ENCODE peak calls at places on chromosomes 16 and 17, in ten cellular contexts. One of them, this sample, is unnamed.

GRCh38 chr16:56423584-56424403 is 1.6 kb downstream of the AMFR start:
- DNase-seq in amniotic stem cell: no peak
- DNase-seq in caudate nucleus: no peak
- DNase-seq in left cardiac atrium: no peak
- DNase-seq in skeletal muscle cell: no peak
- DNase-seq in NCI-H1930: no peak
- DNase-seq in activated CD4-positive, alpha-beta T cell treated with anti-CD3 and anti-CD28 coated beads for 36 hours: no peak
- DNase-seq in brain microvascular endothelial cell: no peak
- DNase-seq in NCI-H2081: no peak
- DNase-seq in bronchial epithelial cell: no peak
- DNase-seq in this sample: no peak

GRCh38 chr16:27106305-27106704 is 39.6 kb downstream of the C16orf82 start:
- DNase-seq in NCI-H2081: no peak
- DNase-seq in skeletal muscle cell: no peak
- DNase-seq in bronchial epithelial cell: no peak
- DNase-seq in left cardiac atrium: no peak
- DNase-seq in NCI-H1930: no peak
- DNase-seq in caudate nucleus: no peak
- DNase-seq in amniotic stem cell: no peak
- DNase-seq in brain microvascular endothelial cell: no peak
- DNase-seq in activated CD4-positive, alpha-beta T cell treated with anti-CD3 and anti-CD28 coated beads for 36 hours: no peak
- DNase-seq in this sample: no peak

GRCh38 chr17:60165976-60166375 is 16.2 kb downstream of the CA4 start:
- DNase-seq in NCI-H1930: no peak
- DNase-seq in brain microvascular endothelial cell: no peak
- DNase-seq in bronchial epithelial cell: peak
- DNase-seq in NCI-H2081: no peak
- DNase-seq in amniotic stem cell: no peak
- DNase-seq in skeletal muscle cell: no peak
- DNase-seq in left cardiac atrium: no peak
- DNase-seq in activated CD4-positive, alpha-beta T cell treated with anti-CD3 and anti-CD28 coated beads for 36 hours: peak
- DNase-seq in caudate nucleus: no peak
- DNase-seq in this sample: no peak

GRCh38 chr17:64063088-64063487 is 42.7 kb upstream of the ICAM2 start:
- DNase-seq in bronchial epithelial cell: no peak
- DNase-seq in caudate nucleus: no peak
- DNase-seq in NCI-H1930: no peak
- DNase-seq in left cardiac atrium: no peak
- DNase-seq in brain microvascular endothelial cell: no peak
- DNase-seq in skeletal muscle cell: no peak
- DNase-seq in NCI-H2081: no peak
- DNase-seq in amniotic stem cell: no peak
- DNase-seq in activated CD4-positive, alpha-beta T cell treated with anti-CD3 and anti-CD28 coated beads for 36 hours: no peak
- DNase-seq in this sample: no peak

GRCh38 chr17:33204156-33204555 is 88.9 kb downstream of the ASIC2 start:
- DNase-seq in amniotic stem cell: no peak
- DNase-seq in NCI-H2081: no peak
- DNase-seq in skeletal muscle cell: no peak
- DNase-seq in activated CD4-positive, alpha-beta T cell treated with anti-CD3 and anti-CD28 coated beads for 36 hours: no peak
- DNase-seq in left cardiac atrium: no peak
- DNase-seq in caudate nucleus: no peak
- DNase-seq in NCI-H1930: no peak
- DNase-seq in brain microvascular endothelial cell: no peak
- DNase-seq in bronchial epithelial cell: no peak
- DNase-seq in this sample: no peak

GRCh38 chr17:41211845-41212466 is 14.5 kb upstream of the KRTAP9-2 start:
- DNase-seq in NCI-H2081: peak
- DNase-seq in activated CD4-positive, alpha-beta T cell treated with anti-CD3 and anti-CD28 coated beads for 36 hours: no peak
- DNase-seq in NCI-H1930: peak
- DNase-seq in caudate nucleus: no peak
- DNase-seq in left cardiac atrium: no peak
- DNase-seq in amniotic stem cell: peak
- DNase-seq in bronchial epithelial cell: peak
- DNase-seq in skeletal muscle cell: no peak
- DNase-seq in brain microvascular endothelial cell: no peak
- DNase-seq in this sample: peak

GRCh38 chr17:74605361-74605760 is 13.3 kb upstream of the CD300LD start:
- DNase-seq in left cardiac atrium: peak
- DNase-seq in skeletal muscle cell: peak
- DNase-seq in NCI-H2081: no peak
- DNase-seq in bronchial epithelial cell: peak
- DNase-seq in activated CD4-positive, alpha-beta T cell treated with anti-CD3 and anti-CD28 coated beads for 36 hours: no peak
- DNase-seq in amniotic stem cell: peak
- DNase-seq in caudate nucleus: no peak
- DNase-seq in brain microvascular endothelial cell: peak
- DNase-seq in NCI-H1930: no peak
- DNase-seq in this sample: peak

GRCh38 chr17:17467720-17468119 is 9.1 kb upstream of the MED9 start:
- DNase-seq in amniotic stem cell: no peak
- DNase-seq in left cardiac atrium: no peak
- DNase-seq in NCI-H1930: no peak
- DNase-seq in caudate nucleus: no peak
- DNase-seq in skeletal muscle cell: no peak
- DNase-seq in activated CD4-positive, alpha-beta T cell treated with anti-CD3 and anti-CD28 coated beads for 36 hours: no peak
- DNase-seq in bronchial epithelial cell: no peak
- DNase-seq in NCI-H2081: no peak
- DNase-seq in brain microvascular endothelial cell: no peak
- DNase-seq in this sample: no peak

GRCh38 chr16:23836404-23837291 is 865 bp downstream of the PRKCB start:
- DNase-seq in caudate nucleus: no peak
- DNase-seq in activated CD4-positive, alpha-beta T cell treated with anti-CD3 and anti-CD28 coated beads for 36 hours: peak
- DNase-seq in NCI-H2081: no peak
- DNase-seq in amniotic stem cell: no peak
- DNase-seq in skeletal muscle cell: no peak
- DNase-seq in brain microvascular endothelial cell: no peak
- DNase-seq in NCI-H1930: no peak
- DNase-seq in left cardiac atrium: peak
- DNase-seq in bronchial epithelial cell: no peak
- DNase-seq in this sample: no peak

GRCh38 chr16:64711026-64711425 is 410.8 kb downstream of the CDH11 start:
- DNase-seq in caudate nucleus: no peak
- DNase-seq in skeletal muscle cell: peak
- DNase-seq in amniotic stem cell: no peak
- DNase-seq in left cardiac atrium: no peak
- DNase-seq in activated CD4-positive, alpha-beta T cell treated with anti-CD3 and anti-CD28 coated beads for 36 hours: no peak
- DNase-seq in NCI-H2081: no peak
- DNase-seq in bronchial epithelial cell: no peak
- DNase-seq in brain microvascular endothelial cell: peak
- DNase-seq in NCI-H1930: no peak
- DNase-seq in this sample: no peak

GRCh38 chr17:55273579-55274370 is 9.0 kb downstream of the HLF start:
- DNase-seq in bronchial epithelial cell: peak
- DNase-seq in activated CD4-positive, alpha-beta T cell treated with anti-CD3 and anti-CD28 coated beads for 36 hours: no peak
- DNase-seq in caudate nucleus: no peak
- DNase-seq in brain microvascular endothelial cell: no peak
- DNase-seq in NCI-H1930: no peak
- DNase-seq in skeletal muscle cell: no peak
- DNase-seq in amniotic stem cell: no peak
- DNase-seq in left cardiac atrium: peak
- DNase-seq in NCI-H2081: no peak
- DNase-seq in this sample: peak

GRCh38 chr17:74008196-74008595 is 195.3 kb upstream of the RPL38 start:
- DNase-seq in amniotic stem cell: no peak
- DNase-seq in NCI-H2081: peak
- DNase-seq in skeletal muscle cell: no peak
- DNase-seq in brain microvascular endothelial cell: no peak
- DNase-seq in activated CD4-positive, alpha-beta T cell treated with anti-CD3 and anti-CD28 coated beads for 36 hours: peak
- DNase-seq in NCI-H1930: peak
- DNase-seq in left cardiac atrium: no peak
- DNase-seq in caudate nucleus: no peak
- DNase-seq in bronchial epithelial cell: no peak
- DNase-seq in this sample: no peak

GRCh38 chr17:37405955-37406634 is 541 bp downstream of the ACACA start:
- DNase-seq in NCI-H2081: peak
- DNase-seq in left cardiac atrium: no peak
- DNase-seq in skeletal muscle cell: no peak
- DNase-seq in caudate nucleus: no peak
- DNase-seq in brain microvascular endothelial cell: no peak
- DNase-seq in activated CD4-positive, alpha-beta T cell treated with anti-CD3 and anti-CD28 coated beads for 36 hours: no peak
- DNase-seq in NCI-H1930: no peak
- DNase-seq in bronchial epithelial cell: peak
- DNase-seq in amniotic stem cell: no peak
- DNase-seq in this sample: peak

This sample was measured in RWPE1.